ENCODE peak calls at places on chromosomes 5 and 9, in seven cellular contexts. D is stimulated activated CD4-positive, alpha-beta T cell treated with anti-CD3 and anti-CD28 coated beads, Interleukin-1b, Interleukin-23, amount 100 ng/mL, for 24 hours; F is non-pigmented ciliary epithelial cell; E is OCI-LY7; M is AML-193; U is AG09309; I is stimulated activated CD8-positive, alpha-beta memory T cell treated with anti-CD3 and anti-CD28 coated beads, Interleukin-15, amount 100 ng/mL, for 1 hour. T is an unnamed sample.

GRCh38 chr9:135908334-135909204 is 1.2 kb upstream of the CAMSAP1 start:
- DNase-seq in D (no peak), F (no peak), E (no peak), M (peak), U (no peak), I (no peak), T (no peak)

GRCh38 chr5:169657127-169657526 is 20.1 kb downstream of the DOCK2 start:
- DNase-seq in D (no peak), F (no peak), E (no peak), M (no peak), U (no peak), I (no peak), T (no peak)

GRCh38 chr5:64505769-64506566 is at the start of gene RGS7BP:
- DNase-seq in D (no peak), F (no peak), E (no peak), M (no peak), U (no peak), I (no peak), T (no peak)

GRCh38 chr5:16726538-16726946 is 109.7 kb upstream of the RETREG1 start:
- DNase-seq in D (no peak), F (no peak), E (peak), M (no peak), U (no peak), I (no peak), T (peak)

GRCh38 chr9:81002242-81002641 is 687.1 kb downstream of the TLE1 start:
- DNase-seq in D (no peak), F (no peak), E (peak), M (no peak), U (no peak), I (no peak), T (peak)

GRCh38 chr9:70470050-70471015 is 55.9 kb upstream of the KLF9 start:
- DNase-seq in D (no peak), F (no peak), E (no peak), M (no peak), U (no peak), I (no peak), T (no peak)

GRCh38 chr5:56409331-56410190 is 176.4 kb upstream of the ANKRD55 start:
- DNase-seq in D (no peak), F (peak), E (no peak), M (no peak), U (peak), I (no peak), T (no peak)

GRCh38 chr5:141478321-141478945 is 2.7 kb downstream of the PCDHGC3 start:
- DNase-seq in D (no peak), F (no peak), E (no peak), M (no peak), U (no peak), I (no peak), T (peak)

GRCh38 chr9:34254966-34255825 is 73.9 kb downstream of the KIF24 start:
- DNase-seq in D (no peak), F (no peak), E (no peak), M (no peak), U (no peak), I (no peak), T (no peak)

GRCh38 chr9:110555971-110556370 is 23.6 kb downstream of the SVEP1 start:
- DNase-seq in D (no peak), F (peak), E (no peak), M (no peak), U (peak), I (no peak), T (no peak)

GRCh38 chr9:106403081-106403480 is 459.9 kb upstream of the ZNF462 start:
- DNase-seq in D (no peak), F (no peak), E (no peak), M (no peak), U (no peak), I (no peak), T (no peak)

GRCh38 chr5:1311443-1312055 is 16.7 kb upstream of the TERT start:
- DNase-seq in D (no peak), F (no peak), E (no peak), M (no peak), U (no peak), I (no peak), T (no peak)

GRCh38 chr5:132771559-132771998 is 5.5 kb downstream of the SEPTIN8 start:
- DNase-seq in D (no peak), F (no peak), E (no peak), M (no peak), U (peak), I (no peak), T (no peak)

GRCh38 chr9:124481115-124481514 is 26.1 kb downstream of the NR5A1 start:
- DNase-seq in D (no peak), F (no peak), E (no peak), M (peak), U (no peak), I (no peak), T (peak)